ENCODE peak calls at places on chromosomes 5 and 9, in four cellular contexts. G, B, E and U are unnamed samples.
A peak's percentile ranks its signal among the peaks of the same experiment; 100 is the strongest.

GRCh38 chr9:131598121-131598520 is 52.8 kb downstream of the PRRT1B start:
- DNase-seq in G (no peak), B (no peak), E (no peak), U (no peak)

GRCh38 chr9:121635300-121635699 is 16.1 kb upstream of the DAB2IP start:
- DNase-seq in G (no peak), B (no peak), E (no peak), U (no peak)

GRCh38 chr5:59188415-59189225 is 605.7 kb downstream of the RAB3C start:
- DNase-seq in G (peak; percentile 16), B (peak; percentile 52), E (peak; percentile 58), U (no peak)

GRCh38 chr5:68709229-68709628 is 384.6 kb upstream of the SLC30A5 start:
- DNase-seq in G (no peak), B (no peak), E (no peak), U (no peak)

GRCh38 chr5:168059111-168059510 is 232.3 kb upstream of the WWC1 start:
- DNase-seq in G (no peak), B (no peak), E (no peak), U (no peak)

GRCh38 chr9:76490249-76490990 is 31.4 kb downstream of the GCNT1 start:
- DNase-seq in G (no peak), B (no peak), E (no peak), U (no peak)

GRCh38 chr5:158421329-158421728 is 562.4 kb upstream of the CLINT1 start:
- DNase-seq in G (no peak), B (no peak), E (no peak), U (no peak)

GRCh38 chr9:80292231-80292630 is 720.5 kb downstream of the TLE4 start:
- DNase-seq in G (no peak), B (no peak), E (no peak), U (no peak)

GRCh38 chr5:38023799-38024198 is 184.0 kb upstream of the GDNF start:
- DNase-seq in G (no peak), B (no peak), E (peak; percentile 12), U (no peak)

GRCh38 chr9:115234094-115234493 is 116.1 kb upstream of the TNC start:
- DNase-seq in G (no peak), B (no peak), E (no peak), U (no peak)
- TF ChIP-seq TAF1 in G (no peak), B (no peak), E (no peak), U (no peak)

DNA sequence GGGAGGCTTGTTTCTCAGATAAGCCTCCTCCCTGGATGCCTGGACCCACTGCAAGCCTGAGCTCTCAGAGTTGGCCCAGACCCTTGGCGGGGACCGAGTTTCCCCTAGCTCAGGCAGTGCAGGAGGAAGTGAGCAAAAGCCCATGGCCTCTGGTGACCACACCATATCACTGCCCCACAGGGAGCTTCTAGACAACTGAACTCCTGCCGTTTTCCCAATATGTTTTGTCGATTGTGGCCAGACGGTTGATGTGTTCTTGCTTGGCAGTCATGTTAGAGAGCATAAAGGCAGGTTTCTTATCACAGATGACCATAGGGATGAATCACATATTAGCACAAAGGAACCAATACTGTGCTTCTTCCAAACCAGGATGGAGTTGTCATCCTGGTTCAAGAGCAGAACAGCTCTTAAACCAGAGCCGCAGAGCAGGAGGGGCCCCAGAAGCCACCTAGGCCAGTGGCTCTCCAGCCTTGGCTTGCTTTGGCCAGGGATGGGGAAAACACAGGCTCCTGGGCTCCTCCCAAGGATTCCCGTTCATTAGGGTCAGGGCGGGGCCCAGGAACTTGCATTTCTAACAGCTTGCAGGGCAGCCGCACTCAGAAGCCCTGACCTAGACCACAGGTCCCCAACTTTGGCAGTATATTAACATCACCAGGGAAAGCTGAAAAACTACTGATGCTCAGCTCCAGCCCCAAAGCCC is 113.1 kb upstream of the TBC1D2 start:
- DNase-seq in G (no peak), B (no peak), E (no peak), U (no peak)
- TF ChIP-seq POLR2AphosphoS5 in G (no peak), B (no peak), E (no peak), U (no peak)

DNA sequence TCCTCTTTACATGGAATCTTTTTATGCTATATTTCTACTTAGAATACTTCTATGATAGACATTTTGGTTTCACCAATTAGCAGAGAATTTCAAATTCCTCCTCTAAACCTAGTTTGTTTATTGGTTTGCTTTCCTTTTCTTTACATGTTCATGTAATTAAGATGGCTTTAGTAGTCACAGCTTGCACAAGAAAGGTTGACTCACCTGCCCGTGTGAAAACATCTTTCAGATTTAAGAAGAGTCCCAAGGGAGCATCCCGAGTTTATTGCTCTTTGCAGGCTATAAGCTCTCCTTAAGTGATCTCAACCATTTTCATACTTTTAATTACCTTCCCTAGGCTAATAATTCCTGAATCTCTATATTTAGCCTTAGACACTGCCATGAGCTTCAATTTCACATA is 28.9 kb downstream of the TYRP1 start:
- DNase-seq in G (no peak), B (no peak), E (no peak), U (no peak)
- TF ChIP-seq TAF1 in G (no peak), B (no peak), E (no peak), U (no peak)

GRCh38 chr5:91146905-91147600 is 236.1 kb downstream of the ARRDC3 start:
- DNase-seq in G (no peak), B (no peak), E (no peak), U (no peak)

GRCh38 chr5:91146221-91146620 is 236.9 kb downstream of the ARRDC3 start:
- DNase-seq in G (no peak), B (no peak), E (no peak), U (no peak)

GRCh38 chr5:91143840-91144239 is 239.3 kb downstream of the ARRDC3 start:
- DNase-seq in G (no peak), B (no peak), E (no peak), U (no peak)

GRCh38 chr5:91144491-91145232 is 238.5 kb downstream of the ARRDC3 start:
- DNase-seq in G (no peak), B (no peak), E (no peak), U (no peak)

DNA sequence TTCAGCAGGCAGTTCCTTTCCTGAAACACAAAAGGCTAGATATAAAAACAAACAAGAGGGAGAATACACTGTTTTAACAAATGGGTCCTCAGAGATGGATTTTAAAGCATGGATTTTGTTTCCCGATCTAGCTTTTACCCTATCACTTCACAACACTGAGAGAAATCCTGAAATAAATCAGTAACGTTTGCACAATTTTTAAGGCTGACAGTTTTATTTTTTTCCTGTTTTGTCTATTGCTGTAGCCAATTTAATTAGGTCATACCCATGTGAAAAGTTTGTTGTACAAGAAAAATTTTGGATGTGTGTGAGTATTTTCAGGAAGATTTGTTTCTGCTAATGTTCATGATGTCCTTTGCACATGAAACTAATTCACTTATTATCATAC is 237.9 kb downstream of the ARRDC3 start:
- DNase-seq in G (no peak), B (no peak), E (no peak), U (no peak)
- TF ChIP-seq POLR2AphosphoS5 in G (no peak), B (no peak), E (no peak), U (no peak)